ENCODE peak calls at places on chromosomes 16 and 17, in nine cellular contexts. S is NCI-H345; R is GM04504; O is stimulated activated CD4-positive, alpha-beta T cell treated with anti-CD3 and anti-CD28 coated beads, Interleukin-1b, Interleukin-23, amount 100 ng/mL, for 1 hour; K is adipocyte; C is astrocyte of the cerebellum; W is activated T-helper 1 cell treated with Interleukin-2 at 50 U/mL for 16 hours; L is lower leg skin; M is body of pancreas. X is an unnamed sample.

GRCh38 chr16:56606688-56607618 is 1.4 kb upstream of the MT2A start:
- DNase-seq in O (no peak), C (peak; percentile 93), M (peak; percentile 70), R (peak; percentile 97), S (no peak), W (no peak), L (peak; percentile 98), K (peak; percentile 94), X (peak; percentile 100)

GRCh38 chr17:8599351-8600011 is 31.0 kb downstream of the MYH10 start:
- DNase-seq in L (no peak), K (no peak), C (no peak), O (no peak), W (no peak), S (no peak), R (no peak), M (no peak), X (no peak)

GRCh38 chr17:38738686-38739085 is 8.5 kb downstream of the CISD3 start:
- DNase-seq in L (no peak), M (no peak), C (no peak), W (no peak), K (no peak), O (no peak), R (no peak), S (no peak), X (no peak)

GRCh38 chr17:8435245-8436168 is at the start of gene NDEL1:
- DNase-seq in K (peak; percentile 99), M (peak; percentile 100), O (peak; percentile 98), L (peak; percentile 100), R (peak; percentile 96), S (peak; percentile 95), W (peak; percentile 99), C (peak; percentile 93), X (peak; percentile 94)

GRCh38 chr17:79779088-79779529 is 1.2 kb downstream of the CBX2 start:
- DNase-seq in L (no peak), C (no peak), O (no peak), W (no peak), R (no peak), M (no peak), S (no peak), K (no peak), X (no peak)

GRCh38 chr17:27550291-27550930 is 80.6 kb upstream of the LGALS9 start:
- DNase-seq in S (no peak), R (no peak), O (no peak), L (no peak), C (no peak), K (no peak), W (no peak), M (no peak), X (no peak)

GRCh38 chr17:45123930-45124796 is 8.2 kb downstream of the PLCD3 start:
- DNase-seq in O (no peak), W (peak; percentile 22), S (no peak), R (peak; percentile 76), L (peak; percentile 93), C (peak; percentile 65), M (no peak), K (peak; percentile 85), X (no peak)

GRCh38 chr17:7747586-7747985 is 30.0 kb downstream of the DNAH2 start:
- DNase-seq in S (no peak), W (no peak), L (no peak), R (no peak), O (no peak), K (peak; percentile 52), C (peak; percentile 24), M (no peak), X (peak; percentile 18)

GRCh38 chr16:89738538-89739317 is 17.4 kb downstream of the ZNF276 start:
- DNase-seq in M (no peak), O (no peak), C (no peak), L (no peak), W (no peak), R (no peak), K (no peak), S (no peak), X (no peak)

GRCh38 chr16:58128721-58129096 is 472 bp downstream of the CFAP20 start:
- DNase-seq in K (peak; percentile 45), R (no peak), C (no peak), S (no peak), M (no peak), W (no peak), L (peak; percentile 87), O (no peak), X (no peak)

GRCh38 chr16:78925071-78925714 is 675.3 kb downstream of the MAF start:
- DNase-seq in R (no peak), W (no peak), L (peak; percentile 63), O (peak; percentile 5), M (peak; percentile 13), S (no peak), C (no peak), K (no peak), X (no peak)

GRCh38 chr17:66764559-66764958 is 70.4 kb upstream of the CACNG5 start:
- DNase-seq in R (no peak), K (no peak), O (no peak), W (no peak), M (peak; percentile 34), C (no peak), S (peak; percentile 91), L (peak; percentile 34), X (no peak)

GRCh38 chr16:86462334-86463084 is 47.8 kb upstream of the FOXF1 start:
- DNase-seq in W (no peak), L (no peak), K (no peak), O (no peak), C (no peak), M (no peak), R (no peak), S (no peak), X (no peak)

GRCh38 chr17:30551666-30552339 is 74.6 kb downstream of the GOSR1 start:
- DNase-seq in S (no peak), K (no peak), R (no peak), L (peak; percentile 62), C (no peak), W (no peak), O (no peak), M (no peak), X (no peak)

GRCh38 chr17:2090804-2091534 is 36.1 kb downstream of the HIC1 start:
- DNase-seq in S (no peak), M (peak; percentile 35), O (no peak), W (no peak), L (no peak), K (peak; percentile 90), R (peak; percentile 91), C (peak; percentile 90), X (peak; percentile 92)

GRCh38 chr16:17205279-17206139 is 265.3 kb downstream of the XYLT1 start:
- DNase-seq in M (peak; percentile 62), R (peak; percentile 45), S (peak; percentile 46), O (no peak), K (peak; percentile 84), W (no peak), C (peak; percentile 59), L (no peak), X (no peak)

GRCh38 chr16:86134802-86135461 is 236.0 kb downstream of the IRF8 start:
- DNase-seq in W (no peak), C (no peak), K (no peak), L (peak; percentile 75), M (no peak), O (no peak), S (no peak), R (no peak), X (no peak)

GRCh38 chr17:28348979-28349378 is 8.3 kb downstream of the POLDIP2 start:
- DNase-seq in W (no peak), K (no peak), O (no peak), L (no peak), S (no peak), C (no peak), R (no peak), M (no peak), X (no peak)

GRCh38 chr17:40535438-40535837 is 29.8 kb downstream of the CCR7 start:
- DNase-seq in S (no peak), O (no peak), K (no peak), M (no peak), C (no peak), W (no peak), R (no peak), L (no peak), X (no peak)

GRCh38 chr16:27318399-27319256 is 4.9 kb downstream of the IL4R start:
- DNase-seq in L (peak; percentile 87), K (no peak), O (peak; percentile 11), W (peak; percentile 29), C (no peak), M (no peak), R (no peak), S (no peak), X (peak; percentile 62)

GRCh38 chr16:25478476-25478875 is 213.3 kb upstream of the HS3ST4 start:
- DNase-seq in M (no peak), S (no peak), O (no peak), L (no peak), C (no peak), K (no peak), W (no peak), R (no peak), X (no peak)

GRCh38 chr16:77531741-77532140 is 96.9 kb upstream of the ADAMTS18 start:
- DNase-seq in M (no peak), K (no peak), O (no peak), C (peak; percentile 65), R (peak; percentile 72), W (no peak), S (no peak), L (no peak), X (peak; percentile 20)

GRCh38 chr17:71430281-71430680 is 690.5 kb upstream of the SOX9 start:
- DNase-seq in L (no peak), O (no peak), M (no peak), K (no peak), W (no peak), S (no peak), R (no peak), C (no peak), X (no peak)

GRCh38 chr16:15597822-15598647 is 44.9 kb downstream of the MARF1 start:
- DNase-seq in M (no peak), R (no peak), O (no peak), C (no peak), L (no peak), S (no peak), K (no peak), W (no peak), X (no peak)

GRCh38 chr17:9487406-9487805 is 88.2 kb downstream of the STX8 start:
- DNase-seq in O (no peak), W (no peak), S (no peak), K (no peak), C (peak; percentile 85), R (no peak), M (no peak), L (no peak), X (no peak)

GRCh38 chr16:56709686-56710040 is 20.3 kb upstream of the NUP93 start:
- DNase-seq in W (no peak), C (no peak), S (no peak), R (no peak), O (no peak), M (no peak), L (peak; percentile 43), K (no peak), X (no peak)

GRCh38 chr17:43695968-43696865 is 34.5 kb upstream of the MEOX1 start:
- DNase-seq in L (no peak), C (no peak), W (no peak), R (peak; percentile 28), O (no peak), M (no peak), K (peak; percentile 75), S (no peak), X (no peak)

GRCh38 chr16:61721561-61721960 is 314.7 kb downstream of the CDH8 start:
- DNase-seq in M (no peak), W (no peak), L (no peak), S (no peak), K (no peak), R (no peak), C (no peak), O (no peak), X (no peak)

GRCh38 chr16:48271728-48272127 is 24.4 kb upstream of the ABCC11 start:
- DNase-seq in S (no peak), K (peak; percentile 52), R (no peak), W (no peak), O (no peak), C (no peak), M (no peak), L (no peak), X (no peak)

GRCh38 chr17:34248807-34249496 is 6.1 kb upstream of the CCL2 start:
- DNase-seq in L (no peak), O (no peak), M (no peak), S (no peak), C (no peak), K (no peak), W (no peak), R (no peak), X (no peak)